ENCODE peak calls at places on chromosomes 11 and 22, in four cellular contexts. P, M, W and G are unnamed samples.

GRCh38 chr22:30324008-30324730 is 2.6 kb downstream of the TBC1D10A start:
- DNase-seq in W (no peak), M (no peak), P (no peak), G (no peak)

GRCh38 chr11:47317078-47317828 is 35.2 kb downstream of the MYBPC3 start:
- DNase-seq in W (no peak), M (no peak), P (no peak), G (no peak)

GRCh38 chr11:134272381-134273316 is 3.5 kb upstream of the GLB1L3 start:
- DNase-seq in P (no peak), M (no peak), W (peak; percentile 54), G (no peak)

GRCh38 chr11:93838967-93839366 is 11.5 kb downstream of the VSTM5 start:
- DNase-seq in P (no peak), W (no peak), M (no peak), G (no peak)

GRCh38 chr11:131483877-131484276 is 113.5 kb downstream of the NTM start:
- DNase-seq in P (no peak), M (no peak), W (no peak), G (no peak)

GRCh38 chr11:73980001-73980960 is 2.4 kb downstream of the UCP2 start:
- DNase-seq in M (peak; percentile 24), P (no peak), W (no peak), G (peak; percentile 72)

GRCh38 chr11:128632151-128632791 is 44.9 kb upstream of the ETS1 start:
- DNase-seq in M (peak; percentile 61), W (no peak), P (no peak), G (no peak)

GRCh38 chr11:93958991-93959390 is 62.2 kb upstream of the HEPHL1 start:
- DNase-seq in M (no peak), P (no peak), W (no peak), G (no peak)

GRCh38 chr22:40588726-40589125 is 47.8 kb downstream of the MRTFA start:
- DNase-seq in P (no peak), W (no peak), M (no peak), G (no peak)

GRCh38 chr11:36352919-36353318 is 56.8 kb downstream of the PRR5L start:
- DNase-seq in P (no peak), W (no peak), M (no peak), G (no peak)

GRCh38 chr11:118574636-118575035 is 2.4 kb downstream of the ARCN1 start:
- DNase-seq in W (no peak), M (no peak), P (no peak), G (no peak)

GRCh38 chr11:78840190-78840589 is 265.5 kb upstream of the NARS2 start:
- DNase-seq in W (no peak), M (no peak), P (no peak), G (no peak)

GRCh38 chr11:2512431-2513407 is 67.9 kb downstream of the KCNQ1 start:
- DNase-seq in P (peak; percentile 57), M (no peak), W (peak; percentile 49), G (peak; percentile 9)

GRCh38 chr11:120708511-120709183 is 197.1 kb downstream of the GRIK4 start:
- DNase-seq in W (no peak), M (no peak), P (no peak), G (no peak)

GRCh38 chr11:117459121-117459978 is 131.7 kb downstream of the CEP164 start:
- DNase-seq in W (no peak), P (no peak), M (no peak), G (no peak)

GRCh38 chr11:45527898-45528297 is 137.5 kb downstream of the CHST1 start:
- DNase-seq in W (no peak), M (no peak), P (no peak), G (no peak)

GRCh38 chr22:21055880-21056319 is 10.2 kb downstream of the LRRC74B start:
- DNase-seq in M (no peak), P (no peak), W (no peak), G (no peak)

GRCh38 chr22:20282901-20283673 is 15.0 kb upstream of the RTN4R start:
- DNase-seq in P (no peak), W (peak; percentile 61), M (no peak), G (no peak)

GRCh38 chr11:31442086-31442485 is 67.3 kb downstream of the IMMP1L start:
- DNase-seq in W (no peak), M (no peak), P (no peak), G (no peak)

GRCh38 chr11:9774591-9775392 is 110.9 kb downstream of the SWAP70 start:
- DNase-seq in W (no peak), M (no peak), P (no peak), G (no peak)

GRCh38 chr11:96337541-96338530 is 5.2 kb downstream of the MAML2 start:
- DNase-seq in W (no peak), M (no peak), P (no peak), G (no peak)

GRCh38 chr11:45662665-45663485 is 2.5 kb downstream of the CHST1 start:
- DNase-seq in W (no peak), M (no peak), P (no peak), G (no peak)

GRCh38 chr11:69744435-69744834 is 30.7 kb downstream of the FGF4 start:
- DNase-seq in P (no peak), W (no peak), M (peak; percentile 31), G (no peak)

GRCh38 chr11:529740-530411 is 5.5 kb downstream of the HRAS start:
- DNase-seq in M (no peak), P (no peak), W (peak; percentile 75), G (no peak)

GRCh38 chr22:42848941-42849340 is 8.1 kb downstream of the ARFGAP3 start:
- DNase-seq in P (no peak), W (no peak), M (no peak), G (no peak)

DNA sequence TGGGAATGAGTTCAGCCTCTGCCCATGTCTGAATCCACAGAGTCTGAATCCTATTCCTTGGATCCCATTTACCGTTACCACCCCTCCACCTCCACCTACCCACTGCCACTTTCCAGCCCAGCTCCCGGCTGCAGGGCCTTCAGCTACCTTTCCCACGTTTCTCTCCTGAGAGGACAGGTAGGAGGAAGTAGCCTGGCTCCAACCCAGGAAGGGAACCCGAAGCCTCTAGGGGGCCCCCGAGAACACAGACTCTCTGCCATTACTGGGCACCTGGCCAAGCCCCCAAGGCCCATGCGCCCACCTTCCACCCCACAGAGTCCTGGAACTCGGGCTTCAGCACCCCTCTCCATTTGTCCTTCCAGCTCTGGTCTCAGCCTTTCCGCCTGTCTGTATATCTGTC is 101.9 kb upstream of the LMO1 start:
- DNase-seq in P (no peak), M (no peak), W (no peak), G (no peak)
- TF ChIP-seq CTCF in P (no peak), M (no peak), W (no peak), G (no peak)

GRCh38 chr11:24155792-24156191 is 341.1 kb upstream of the LUZP2 start:
- DNase-seq in M (no peak), P (no peak), W (no peak), G (no peak)
- TF ChIP-seq CTCF in M (no peak), P (no peak), W (no peak), G (no peak)

DNA sequence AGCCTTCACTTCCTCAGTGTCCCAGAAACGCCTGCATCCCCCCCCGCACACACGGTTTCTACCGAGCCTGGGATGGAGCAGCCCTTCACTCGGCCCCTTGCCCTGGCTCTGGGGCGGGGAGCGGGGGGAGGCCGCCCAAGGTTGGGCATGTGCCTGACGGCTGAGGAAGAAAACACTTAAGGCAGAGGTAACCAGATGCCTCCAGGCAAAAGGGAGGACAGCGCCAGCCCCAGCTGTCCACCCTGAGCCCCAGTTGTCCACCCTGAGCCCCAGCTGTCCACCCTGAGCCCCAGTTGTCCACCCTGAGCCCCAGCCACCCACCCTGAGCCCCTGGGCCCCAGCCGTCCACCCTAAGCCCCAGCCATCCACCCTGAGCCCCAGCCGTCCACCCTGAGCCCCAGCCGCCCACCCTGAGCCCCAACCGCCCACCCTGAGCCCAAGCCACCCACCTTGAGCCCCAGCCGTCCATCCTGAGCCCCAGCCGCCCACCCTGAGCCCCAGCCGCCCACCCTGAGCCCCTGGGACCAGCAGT is 3.8 kb upstream of the TTLL8 start:
- DNase-seq in P (no peak), M (no peak), W (no peak), G (no peak)
- TF ChIP-seq CTCF in P (no peak), M (no peak), W (no peak), G (no peak)

GRCh38 chr11:66638177-66639065 is at the start of gene RBM4:
- DNase-seq in P (peak; percentile 96), W (peak; percentile 93), M (peak; percentile 91), G (peak; percentile 78)
- TF ChIP-seq CTCF in P (no peak), W (no peak), M (no peak), G (no peak)

DNA sequence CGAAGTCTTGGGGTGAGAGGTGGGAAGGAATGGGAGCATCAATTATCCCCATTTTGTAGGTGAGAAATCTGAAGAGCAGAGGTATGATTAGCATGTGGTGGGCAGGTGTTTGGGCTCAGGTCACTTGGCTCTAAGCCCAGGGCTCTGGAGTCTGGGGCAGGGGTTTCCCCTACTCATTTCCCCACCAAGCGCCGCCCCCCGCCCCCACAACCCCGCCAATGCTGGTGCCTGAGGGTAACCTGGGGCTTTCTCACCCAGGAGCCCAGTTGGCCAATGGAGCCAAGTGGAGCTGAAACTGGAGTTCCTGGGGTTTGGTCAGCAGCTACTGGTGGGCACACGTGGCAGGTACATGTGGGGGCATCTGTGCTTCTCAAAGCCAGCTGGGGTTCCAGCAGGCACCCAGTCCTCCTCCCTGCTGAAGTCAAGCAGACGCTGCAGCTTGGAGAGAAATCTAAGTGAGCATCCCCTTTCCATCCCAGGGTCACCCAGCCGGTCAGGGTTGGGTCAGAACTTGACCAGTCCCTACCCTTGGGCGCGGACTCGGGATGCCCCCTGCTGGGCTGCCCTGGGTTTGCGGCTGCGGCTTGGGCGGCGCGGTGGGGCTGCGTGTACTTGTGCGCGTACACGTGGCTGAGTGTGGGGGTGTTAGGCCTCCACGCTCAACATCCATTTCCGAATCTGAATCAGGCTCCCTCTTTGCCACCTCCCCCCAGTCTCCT is 1.6 kb upstream of the CHRM1 start:
- DNase-seq in M (peak; percentile 54), W (peak; percentile 87), P (no peak), G (no peak)
- TF ChIP-seq CTCF in M (peak; percentile 38), W (no peak), P (no peak), G (no peak)

GRCh38 chr11:64778473-64779298 is at the start of gene SF1:
- DNase-seq in M (peak; percentile 98), P (peak; percentile 98), W (peak; percentile 98), G (peak; percentile 91)
- TF ChIP-seq CTCF in M (peak; percentile 11), P (no peak), W (no peak), G (no peak)